ENCODE peak calls at places on chromosomes 11 and 22, in nine cellular contexts. One of them, this sample, is unnamed.

GRCh38 chr22:43707650-43708049 is 104.5 kb downstream of the EFCAB6 start:
- DNase-seq in NCI-H460: no peak
- DNase-seq in left cardiac atrium: no peak
- DNase-seq in CD4-positive, CD25-positive, alpha-beta regulatory T cell: no peak
- DNase-seq in RPMI7951: peak
- DNase-seq in colonic mucosa: no peak
- DNase-seq in COR-L47: no peak
- DNase-seq in T-helper 9 cell: no peak
- DNase-seq in activated gamma-delta T cell treated with Interleukin-2 at 50 U/mL for 16 hours: no peak
- DNase-seq in this sample: no peak

GRCh38 chr11:124627546-124627945 is 4.9 kb downstream of the TBRG1 start:
- DNase-seq in T-helper 9 cell: no peak
- DNase-seq in CD4-positive, CD25-positive, alpha-beta regulatory T cell: no peak
- DNase-seq in RPMI7951: no peak
- DNase-seq in left cardiac atrium: no peak
- DNase-seq in COR-L47: no peak
- DNase-seq in activated gamma-delta T cell treated with Interleukin-2 at 50 U/mL for 16 hours: no peak
- DNase-seq in NCI-H460: no peak
- DNase-seq in colonic mucosa: no peak
- DNase-seq in this sample: no peak

GRCh38 chr11:109048098-109048497 is 373.9 kb upstream of the C11orf87 start:
- DNase-seq in CD4-positive, CD25-positive, alpha-beta regulatory T cell: no peak
- DNase-seq in RPMI7951: no peak
- DNase-seq in NCI-H460: no peak
- DNase-seq in activated gamma-delta T cell treated with Interleukin-2 at 50 U/mL for 16 hours: no peak
- DNase-seq in T-helper 9 cell: no peak
- DNase-seq in left cardiac atrium: no peak
- DNase-seq in colonic mucosa: no peak
- DNase-seq in COR-L47: no peak
- DNase-seq in this sample: no peak

GRCh38 chr11:21520244-21520643 is 672.6 kb upstream of the ANO5 start:
- DNase-seq in left cardiac atrium: no peak
- DNase-seq in T-helper 9 cell: no peak
- DNase-seq in COR-L47: no peak
- DNase-seq in NCI-H460: no peak
- DNase-seq in RPMI7951: no peak
- DNase-seq in colonic mucosa: no peak
- DNase-seq in activated gamma-delta T cell treated with Interleukin-2 at 50 U/mL for 16 hours: no peak
- DNase-seq in CD4-positive, CD25-positive, alpha-beta regulatory T cell: no peak
- DNase-seq in this sample: no peak

GRCh38 chr22:17845790-17846189 is 71.5 kb upstream of the BID start:
- DNase-seq in CD4-positive, CD25-positive, alpha-beta regulatory T cell: no peak
- DNase-seq in NCI-H460: no peak
- DNase-seq in COR-L47: no peak
- DNase-seq in T-helper 9 cell: no peak
- DNase-seq in left cardiac atrium: no peak
- DNase-seq in RPMI7951: no peak
- DNase-seq in activated gamma-delta T cell treated with Interleukin-2 at 50 U/mL for 16 hours: no peak
- DNase-seq in colonic mucosa: no peak
- DNase-seq in this sample: no peak

GRCh38 chr11:100955318-100955717 is 174.3 kb downstream of the PGR start:
- DNase-seq in T-helper 9 cell: no peak
- DNase-seq in RPMI7951: no peak
- DNase-seq in left cardiac atrium: no peak
- DNase-seq in activated gamma-delta T cell treated with Interleukin-2 at 50 U/mL for 16 hours: no peak
- DNase-seq in NCI-H460: no peak
- DNase-seq in CD4-positive, CD25-positive, alpha-beta regulatory T cell: no peak
- DNase-seq in colonic mucosa: no peak
- DNase-seq in COR-L47: no peak
- DNase-seq in this sample: no peak

GRCh38 chr22:21849489-21849888 is 18.0 kb downstream of the MAPK1 start:
- DNase-seq in activated gamma-delta T cell treated with Interleukin-2 at 50 U/mL for 16 hours: no peak
- DNase-seq in colonic mucosa: no peak
- DNase-seq in T-helper 9 cell: no peak
- DNase-seq in NCI-H460: no peak
- DNase-seq in COR-L47: no peak
- DNase-seq in RPMI7951: no peak
- DNase-seq in left cardiac atrium: no peak
- DNase-seq in CD4-positive, CD25-positive, alpha-beta regulatory T cell: no peak
- DNase-seq in this sample: no peak

GRCh38 chr11:15053201-15053685 is 20.1 kb upstream of the CALCB start:
- DNase-seq in COR-L47: no peak
- DNase-seq in CD4-positive, CD25-positive, alpha-beta regulatory T cell: no peak
- DNase-seq in left cardiac atrium: no peak
- DNase-seq in colonic mucosa: no peak
- DNase-seq in activated gamma-delta T cell treated with Interleukin-2 at 50 U/mL for 16 hours: no peak
- DNase-seq in NCI-H460: peak
- DNase-seq in RPMI7951: no peak
- DNase-seq in T-helper 9 cell: no peak
- DNase-seq in this sample: no peak

GRCh38 chr11:43315966-43316365 is 4.2 kb downstream of the API5 start:
- DNase-seq in COR-L47: no peak
- DNase-seq in RPMI7951: no peak
- DNase-seq in colonic mucosa: no peak
- DNase-seq in NCI-H460: no peak
- DNase-seq in left cardiac atrium: no peak
- DNase-seq in activated gamma-delta T cell treated with Interleukin-2 at 50 U/mL for 16 hours: no peak
- DNase-seq in CD4-positive, CD25-positive, alpha-beta regulatory T cell: no peak
- DNase-seq in T-helper 9 cell: no peak
- DNase-seq in this sample: no peak

GRCh38 chr22:18966748-18967147 is 30.7 kb upstream of the PRODH start:
- DNase-seq in activated gamma-delta T cell treated with Interleukin-2 at 50 U/mL for 16 hours: no peak
- DNase-seq in colonic mucosa: no peak
- DNase-seq in CD4-positive, CD25-positive, alpha-beta regulatory T cell: no peak
- DNase-seq in T-helper 9 cell: no peak
- DNase-seq in NCI-H460: no peak
- DNase-seq in left cardiac atrium: no peak
- DNase-seq in COR-L47: no peak
- DNase-seq in RPMI7951: peak
- DNase-seq in this sample: no peak

GRCh38 chr11:110337570-110338193 is 41.3 kb upstream of the RDX start:
- DNase-seq in COR-L47: no peak
- DNase-seq in T-helper 9 cell: no peak
- DNase-seq in left cardiac atrium: no peak
- DNase-seq in colonic mucosa: no peak
- DNase-seq in NCI-H460: no peak
- DNase-seq in RPMI7951: peak
- DNase-seq in CD4-positive, CD25-positive, alpha-beta regulatory T cell: no peak
- DNase-seq in activated gamma-delta T cell treated with Interleukin-2 at 50 U/mL for 16 hours: no peak
- DNase-seq in this sample: no peak

GRCh38 chr11:12206529-12206928 is 96.1 kb downstream of the MICAL2 start:
- DNase-seq in T-helper 9 cell: no peak
- DNase-seq in NCI-H460: no peak
- DNase-seq in colonic mucosa: no peak
- DNase-seq in activated gamma-delta T cell treated with Interleukin-2 at 50 U/mL for 16 hours: no peak
- DNase-seq in RPMI7951: peak
- DNase-seq in COR-L47: no peak
- DNase-seq in CD4-positive, CD25-positive, alpha-beta regulatory T cell: no peak
- DNase-seq in left cardiac atrium: no peak
- DNase-seq in this sample: no peak

GRCh38 chr11:104908186-104908531 is 9.9 kb upstream of the CASP12 start:
- DNase-seq in COR-L47: no peak
- DNase-seq in T-helper 9 cell: no peak
- DNase-seq in CD4-positive, CD25-positive, alpha-beta regulatory T cell: no peak
- DNase-seq in left cardiac atrium: no peak
- DNase-seq in colonic mucosa: no peak
- DNase-seq in RPMI7951: no peak
- DNase-seq in NCI-H460: no peak
- DNase-seq in activated gamma-delta T cell treated with Interleukin-2 at 50 U/mL for 16 hours: no peak
- DNase-seq in this sample: no peak

GRCh38 chr11:57460017-57460755 is at the start of gene RTN4RL2:
- DNase-seq in NCI-H460: peak
- DNase-seq in colonic mucosa: peak
- DNase-seq in CD4-positive, CD25-positive, alpha-beta regulatory T cell: no peak
- DNase-seq in T-helper 9 cell: no peak
- DNase-seq in activated gamma-delta T cell treated with Interleukin-2 at 50 U/mL for 16 hours: peak
- DNase-seq in RPMI7951: peak
- DNase-seq in left cardiac atrium: no peak
- DNase-seq in COR-L47: peak
- DNase-seq in this sample: peak

GRCh38 chr11:18501629-18502028 is 25.1 kb downstream of the TSG101 start:
- DNase-seq in activated gamma-delta T cell treated with Interleukin-2 at 50 U/mL for 16 hours: no peak
- DNase-seq in CD4-positive, CD25-positive, alpha-beta regulatory T cell: no peak
- DNase-seq in NCI-H460: no peak
- DNase-seq in T-helper 9 cell: no peak
- DNase-seq in left cardiac atrium: no peak
- DNase-seq in COR-L47: no peak
- DNase-seq in RPMI7951: no peak
- DNase-seq in colonic mucosa: no peak
- DNase-seq in this sample: no peak

GRCh38 chr22:44355688-44356070 is 42.9 kb upstream of the SHISAL1 start:
- DNase-seq in left cardiac atrium: peak
- DNase-seq in COR-L47: no peak
- DNase-seq in colonic mucosa: no peak
- DNase-seq in CD4-positive, CD25-positive, alpha-beta regulatory T cell: no peak
- DNase-seq in T-helper 9 cell: no peak
- DNase-seq in NCI-H460: no peak
- DNase-seq in activated gamma-delta T cell treated with Interleukin-2 at 50 U/mL for 16 hours: no peak
- DNase-seq in RPMI7951: no peak
- DNase-seq in this sample: no peak

GRCh38 chr22:32590556-32590955 is 115.9 kb downstream of the FBXO7 start:
- DNase-seq in T-helper 9 cell: no peak
- DNase-seq in colonic mucosa: no peak
- DNase-seq in COR-L47: no peak
- DNase-seq in RPMI7951: peak
- DNase-seq in left cardiac atrium: no peak
- DNase-seq in activated gamma-delta T cell treated with Interleukin-2 at 50 U/mL for 16 hours: no peak
- DNase-seq in NCI-H460: no peak
- DNase-seq in CD4-positive, CD25-positive, alpha-beta regulatory T cell: no peak
- DNase-seq in this sample: no peak

GRCh38 chr11:58024601-58025091 is 965 bp downstream of the OR9Q1 start:
- DNase-seq in RPMI7951: peak
- DNase-seq in COR-L47: no peak
- DNase-seq in T-helper 9 cell: no peak
- DNase-seq in left cardiac atrium: peak
- DNase-seq in colonic mucosa: peak
- DNase-seq in CD4-positive, CD25-positive, alpha-beta regulatory T cell: no peak
- DNase-seq in activated gamma-delta T cell treated with Interleukin-2 at 50 U/mL for 16 hours: no peak
- DNase-seq in NCI-H460: no peak
- DNase-seq in this sample: no peak

GRCh38 chr11:27861706-27862430 is 161.6 kb upstream of the BDNF start:
- DNase-seq in RPMI7951: peak
- DNase-seq in CD4-positive, CD25-positive, alpha-beta regulatory T cell: no peak
- DNase-seq in T-helper 9 cell: no peak
- DNase-seq in activated gamma-delta T cell treated with Interleukin-2 at 50 U/mL for 16 hours: no peak
- DNase-seq in NCI-H460: peak
- DNase-seq in COR-L47: no peak
- DNase-seq in left cardiac atrium: no peak
- DNase-seq in colonic mucosa: no peak
- DNase-seq in this sample: no peak

GRCh38 chr11:60971520-60971919 is at the start of gene CD6:
- DNase-seq in colonic mucosa: no peak
- DNase-seq in left cardiac atrium: no peak
- DNase-seq in T-helper 9 cell: peak
- DNase-seq in activated gamma-delta T cell treated with Interleukin-2 at 50 U/mL for 16 hours: peak
- DNase-seq in CD4-positive, CD25-positive, alpha-beta regulatory T cell: peak
- DNase-seq in COR-L47: no peak
- DNase-seq in RPMI7951: no peak
- DNase-seq in NCI-H460: no peak
- DNase-seq in this sample: peak

GRCh38 chr11:2076441-2076840 is 62.7 kb downstream of the IGF2 start:
- DNase-seq in T-helper 9 cell: no peak
- DNase-seq in colonic mucosa: no peak
- DNase-seq in NCI-H460: no peak
- DNase-seq in CD4-positive, CD25-positive, alpha-beta regulatory T cell: no peak
- DNase-seq in activated gamma-delta T cell treated with Interleukin-2 at 50 U/mL for 16 hours: no peak
- DNase-seq in COR-L47: no peak
- DNase-seq in left cardiac atrium: no peak
- DNase-seq in RPMI7951: no peak
- DNase-seq in this sample: no peak

GRCh38 chr11:64448599-64449380 is 89.8 kb downstream of the RPS6KA4 start:
- DNase-seq in RPMI7951: peak
- DNase-seq in COR-L47: peak
- DNase-seq in colonic mucosa: peak
- DNase-seq in activated gamma-delta T cell treated with Interleukin-2 at 50 U/mL for 16 hours: peak
- DNase-seq in NCI-H460: peak
- DNase-seq in left cardiac atrium: peak
- DNase-seq in T-helper 9 cell: peak
- DNase-seq in CD4-positive, CD25-positive, alpha-beta regulatory T cell: peak
- DNase-seq in this sample: peak

GRCh38 chr11:122852071-122852831 is 14.0 kb downstream of the CRTAM start:
- DNase-seq in CD4-positive, CD25-positive, alpha-beta regulatory T cell: no peak
- DNase-seq in activated gamma-delta T cell treated with Interleukin-2 at 50 U/mL for 16 hours: peak
- DNase-seq in COR-L47: no peak
- DNase-seq in NCI-H460: no peak
- DNase-seq in colonic mucosa: no peak
- DNase-seq in RPMI7951: peak
- DNase-seq in left cardiac atrium: no peak
- DNase-seq in T-helper 9 cell: no peak
- DNase-seq in this sample: no peak

GRCh38 chr22:50150161-50151129 is 20.1 kb upstream of the PANX2 start:
- DNase-seq in COR-L47: no peak
- DNase-seq in CD4-positive, CD25-positive, alpha-beta regulatory T cell: no peak
- DNase-seq in RPMI7951: peak
- DNase-seq in activated gamma-delta T cell treated with Interleukin-2 at 50 U/mL for 16 hours: no peak
- DNase-seq in T-helper 9 cell: no peak
- DNase-seq in NCI-H460: no peak
- DNase-seq in left cardiac atrium: no peak
- DNase-seq in colonic mucosa: no peak
- DNase-seq in this sample: no peak

GRCh38 chr11:36452231-36452630 is 57.8 kb downstream of the TRAF6 start:
- DNase-seq in COR-L47: no peak
- DNase-seq in CD4-positive, CD25-positive, alpha-beta regulatory T cell: no peak
- DNase-seq in left cardiac atrium: no peak
- DNase-seq in activated gamma-delta T cell treated with Interleukin-2 at 50 U/mL for 16 hours: no peak
- DNase-seq in RPMI7951: peak
- DNase-seq in T-helper 9 cell: no peak
- DNase-seq in colonic mucosa: no peak
- DNase-seq in NCI-H460: no peak
- DNase-seq in this sample: peak

GRCh38 chr22:19965771-19966709 is 24.4 kb upstream of the TXNRD2 start:
- DNase-seq in activated gamma-delta T cell treated with Interleukin-2 at 50 U/mL for 16 hours: no peak
- DNase-seq in left cardiac atrium: no peak
- DNase-seq in T-helper 9 cell: no peak
- DNase-seq in CD4-positive, CD25-positive, alpha-beta regulatory T cell: no peak
- DNase-seq in COR-L47: peak
- DNase-seq in RPMI7951: no peak
- DNase-seq in colonic mucosa: no peak
- DNase-seq in NCI-H460: no peak
- DNase-seq in this sample: no peak

GRCh38 chr11:20355221-20356219 is 8.0 kb upstream of the HTATIP2 start:
- DNase-seq in colonic mucosa: peak
- DNase-seq in CD4-positive, CD25-positive, alpha-beta regulatory T cell: no peak
- DNase-seq in activated gamma-delta T cell treated with Interleukin-2 at 50 U/mL for 16 hours: no peak
- DNase-seq in T-helper 9 cell: peak
- DNase-seq in NCI-H460: no peak
- DNase-seq in COR-L47: peak
- DNase-seq in left cardiac atrium: peak
- DNase-seq in RPMI7951: peak
- DNase-seq in this sample: peak

GRCh38 chr11:120598517-120599209 is 87.1 kb downstream of the GRIK4 start:
- DNase-seq in colonic mucosa: no peak
- DNase-seq in left cardiac atrium: no peak
- DNase-seq in CD4-positive, CD25-positive, alpha-beta regulatory T cell: no peak
- DNase-seq in COR-L47: no peak
- DNase-seq in T-helper 9 cell: no peak
- DNase-seq in activated gamma-delta T cell treated with Interleukin-2 at 50 U/mL for 16 hours: no peak
- DNase-seq in RPMI7951: no peak
- DNase-seq in NCI-H460: no peak
- DNase-seq in this sample: no peak

GRCh38 chr22:41360126-41360525 is 21.6 kb upstream of the TEF start:
- DNase-seq in colonic mucosa: no peak
- DNase-seq in T-helper 9 cell: no peak
- DNase-seq in activated gamma-delta T cell treated with Interleukin-2 at 50 U/mL for 16 hours: no peak
- DNase-seq in NCI-H460: no peak
- DNase-seq in left cardiac atrium: no peak
- DNase-seq in COR-L47: no peak
- DNase-seq in CD4-positive, CD25-positive, alpha-beta regulatory T cell: no peak
- DNase-seq in RPMI7951: no peak
- DNase-seq in this sample: no peak

GRCh38 chr22:48445113-48445827 is 1382.4 kb downstream of the BRD1 start:
- DNase-seq in activated gamma-delta T cell treated with Interleukin-2 at 50 U/mL for 16 hours: no peak
- DNase-seq in NCI-H460: no peak
- DNase-seq in CD4-positive, CD25-positive, alpha-beta regulatory T cell: no peak
- DNase-seq in left cardiac atrium: no peak
- DNase-seq in RPMI7951: no peak
- DNase-seq in colonic mucosa: no peak
- DNase-seq in COR-L47: no peak
- DNase-seq in T-helper 9 cell: no peak
- DNase-seq in this sample: no peak

GRCh38 chr11:61917043-61917356 is 366 bp downstream of the RAB3IL1 start:
- DNase-seq in COR-L47: no peak
- DNase-seq in T-helper 9 cell: no peak
- DNase-seq in RPMI7951: no peak
- DNase-seq in colonic mucosa: peak
- DNase-seq in CD4-positive, CD25-positive, alpha-beta regulatory T cell: no peak
- DNase-seq in activated gamma-delta T cell treated with Interleukin-2 at 50 U/mL for 16 hours: no peak
- DNase-seq in left cardiac atrium: no peak
- DNase-seq in NCI-H460: no peak
- DNase-seq in this sample: no peak